ENCODE peak calls at places on chromosomes 13 and 19, in ten cellular contexts. H is Peyer's patch; G is breast epithelium; V is upper lobe of right lung; O is thoracic aorta; J is CD8-positive, alpha-beta T cell; K is colonic mucosa; W is stomach; Q is gastrocnemius medialis; C is mesenchymal stem cell. D is an unnamed sample. For H3K27me3, the result is how much of the 10 kb centered on the place peaks cover.

GRCh38 chr13:51564252-51564651 is 20.0 kb upstream of the WDFY2 start:
- DNase-seq in K (no peak), V (no peak), W (no peak), H (no peak), J (no peak), Q (no peak), G (no peak), C (no peak), O (no peak), D (no peak)

GRCh38 chr13:52851153-52851962 is 2.9 kb upstream of the PCDH8 start:
- DNase-seq in C (peak), W (peak), O (no peak), V (peak), J (no peak), H (peak), G (no peak), K (peak), Q (no peak), D (peak)

GRCh38 chr13:104799152-104799551 is 1732.9 kb upstream of the SLC10A2 start:
- DNase-seq in J (no peak), G (no peak), C (no peak), Q (no peak), H (no peak), W (no peak), V (no peak), O (no peak), K (no peak), D (no peak)

GRCh38 chr13:77828815-77829214 is 89.8 kb downstream of the EDNRB start:
- DNase-seq in O (no peak), V (no peak), Q (no peak), G (no peak), H (no peak), C (no peak), K (no peak), W (no peak), J (no peak), D (no peak)

GRCh38 chr19:4183967-4184717 is 1.7 kb downstream of the ANKRD24 start:
- DNase-seq in K (no peak), C (no peak), G (no peak), V (peak), W (no peak), Q (no peak), O (no peak), J (no peak), H (no peak), D (no peak)

GRCh38 chr13:77386880-77387606 is 60.1 kb upstream of the MYCBP2 start:
- DNase-seq in J (no peak), O (peak), W (no peak), C (peak), V (no peak), H (no peak), K (no peak), G (no peak), Q (peak), D (no peak)

GRCh38 chr13:67048793-67049150 is 181.4 kb downstream of the PCDH9 start:
- DNase-seq in O (no peak), K (no peak), C (peak), Q (no peak), G (no peak), W (no peak), J (no peak), V (no peak), H (no peak), D (no peak)

GRCh38 chr19:7159105-7159933 is 89.8 kb downstream of the ZNF557 start:
- DNase-seq in K (no peak), W (no peak), Q (peak), C (peak), V (no peak), G (no peak), H (no peak), O (peak), J (no peak), D (no peak)

GRCh38 chr13:89865331-89865833 is 1482.1 kb upstream of the MIR17HG start:
- DNase-seq in V (no peak), G (no peak), K (no peak), C (no peak), O (no peak), Q (no peak), J (no peak), W (no peak), H (no peak), D (no peak)

GRCh38 chr19:10009269-10009665 is 1.0 kb downstream of the COL5A3 start:
- DNase-seq in C (peak), H (no peak), J (peak), W (peak), Q (peak), K (peak), O (no peak), V (peak), G (no peak), D (peak)

GRCh38 chr19:46821512-46822359 is 28.9 kb downstream of the AP2S1 start:
- DNase-seq in V (peak), W (no peak), O (no peak), G (no peak), J (peak), Q (no peak), C (no peak), H (no peak), K (peak), D (peak)

GRCh38 chr19:46482645-46483044 is 11.3 kb upstream of the PNMA8A start:
- DNase-seq in C (peak), K (no peak), Q (no peak), G (no peak), J (no peak), O (no peak), W (no peak), H (no peak), V (no peak), D (no peak)

GRCh38 chr13:92682832-92683517 is 543.6 kb upstream of the GPC6 start:
- DNase-seq in V (no peak), H (no peak), C (no peak), G (no peak), K (no peak), Q (no peak), W (no peak), J (no peak), O (no peak), D (no peak)

GRCh38 chr19:8302734-8303133 is 5.4 kb downstream of the CD320 start:
- DNase-seq in J (no peak), K (no peak), C (no peak), H (no peak), Q (no peak), O (no peak), W (peak), V (peak), G (no peak), D (no peak)

GRCh38 chr13:98332691-98333090 is 155.6 kb upstream of the RNF113B start:
- DNase-seq in W (no peak), G (no peak), Q (no peak), O (no peak), C (no peak), H (no peak), J (no peak), V (no peak), K (no peak), D (no peak)

GRCh38 chr19:3108775-3109174 is 14.6 kb downstream of the GNA11 start:
- DNase-seq in H (no peak), V (no peak), O (no peak), J (peak), C (peak), W (peak), G (no peak), Q (no peak), K (peak), D (peak)

DNA sequence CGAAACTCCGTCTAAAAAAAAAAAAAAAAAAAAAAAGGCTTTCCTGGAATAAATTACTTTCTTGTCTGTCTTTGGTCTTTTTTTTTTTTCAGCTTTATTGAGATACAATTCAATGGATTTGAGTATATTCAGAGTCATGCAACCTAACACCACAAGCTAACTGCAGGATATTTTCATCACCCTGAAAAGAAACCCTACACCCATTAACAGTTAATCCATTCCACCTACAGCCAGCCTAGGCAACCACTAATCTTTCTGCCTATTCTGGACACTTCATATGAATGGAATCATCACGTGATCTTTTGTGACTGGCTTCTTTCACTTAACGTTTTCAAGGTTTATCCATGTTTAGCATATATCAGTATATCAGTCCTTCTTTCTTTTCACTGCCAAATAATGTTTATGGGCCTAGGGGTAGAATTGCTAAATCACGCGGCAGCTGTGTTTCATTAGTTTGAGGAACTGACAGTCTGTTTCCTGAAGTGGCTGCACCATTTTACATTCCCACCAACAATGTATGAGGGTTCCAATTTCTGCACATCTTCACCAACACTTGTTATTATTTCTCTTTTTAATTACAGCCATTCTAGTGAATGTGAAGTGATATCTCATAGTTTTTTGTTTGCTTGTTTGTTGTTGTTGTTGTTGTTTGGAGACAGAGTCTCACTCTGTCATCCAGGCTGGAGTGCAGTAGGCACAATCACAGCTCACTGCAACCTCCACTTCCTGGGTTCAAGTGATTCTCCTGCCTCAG is 19.9 kb downstream of the LRFN3 start:
- DNase-seq in Q (no peak), G (no peak), H (no peak), W (no peak), C (no peak), V (no peak), O (no peak), K (no peak), J (no peak), D (no peak)
- H3K27me3 ChIP-seq in Q (under half), G (under half), H (under half), W (half or more), C (under half), V (under half), O (under half), K (under half), J (under half), D (under half)

DNA sequence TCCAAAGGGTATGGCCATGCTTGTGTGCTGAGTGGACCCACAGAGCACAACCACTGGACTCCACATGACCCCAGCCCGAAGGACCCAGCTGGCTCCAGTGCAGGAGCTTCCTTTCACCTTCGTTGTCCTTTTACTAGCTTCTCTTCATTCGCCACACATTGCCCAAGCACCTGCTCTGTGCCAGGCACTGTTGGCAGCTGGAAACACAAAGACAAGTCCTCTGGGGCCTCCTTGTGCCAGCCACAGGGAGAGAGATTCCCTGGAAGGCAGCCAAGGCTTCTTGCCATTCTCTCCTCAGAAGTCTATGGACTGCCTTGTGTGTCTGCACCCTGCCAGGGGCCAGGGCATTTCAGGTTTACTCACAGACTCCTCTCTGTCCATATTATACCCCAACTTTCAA is 57.0 kb downstream of the CHST8 start:
- DNase-seq in G (peak), O (no peak), C (no peak), K (no peak), J (no peak), W (no peak), Q (no peak), H (no peak), V (peak), D (no peak)
- H3K27me3 ChIP-seq in G (under half), O (under half), C (under half), K (under half), J (under half), W (under half), Q (under half), H (under half), V (under half), D (under half)

GRCh38 chr13:27775943-27776342 is 16.3 kb upstream of the GSX1 start:
- DNase-seq in O (no peak), C (no peak), H (no peak), J (no peak), K (no peak), W (no peak), V (no peak), G (no peak), Q (no peak), D (no peak)
- H3K27me3 ChIP-seq in O (under half), C (under half), H (under half), J (under half), K (under half), W (half or more), V (under half), G (under half), Q (under half), D (under half)

GRCh38 chr13:65977525-65977924 is 1252.6 kb downstream of the PCDH9 start:
- DNase-seq in J (no peak), G (no peak), H (no peak), K (no peak), C (no peak), W (no peak), V (no peak), Q (no peak), O (no peak), D (no peak)
- H3K27me3 ChIP-seq in J (under half), G (under half), H (under half), K (under half), C (under half), W (under half), V (under half), Q (under half), O (under half), D (under half)

GRCh38 chr13:105971312-105971711 is 564.1 kb downstream of the EFNB2 start:
- DNase-seq in K (no peak), O (no peak), J (no peak), Q (no peak), H (no peak), W (no peak), C (peak), V (no peak), G (no peak), D (no peak)
- H3K27me3 ChIP-seq in K (under half), O (under half), J (under half), Q (under half), H (under half), W (under half), C (under half), V (under half), G (under half), D (under half)

DNA sequence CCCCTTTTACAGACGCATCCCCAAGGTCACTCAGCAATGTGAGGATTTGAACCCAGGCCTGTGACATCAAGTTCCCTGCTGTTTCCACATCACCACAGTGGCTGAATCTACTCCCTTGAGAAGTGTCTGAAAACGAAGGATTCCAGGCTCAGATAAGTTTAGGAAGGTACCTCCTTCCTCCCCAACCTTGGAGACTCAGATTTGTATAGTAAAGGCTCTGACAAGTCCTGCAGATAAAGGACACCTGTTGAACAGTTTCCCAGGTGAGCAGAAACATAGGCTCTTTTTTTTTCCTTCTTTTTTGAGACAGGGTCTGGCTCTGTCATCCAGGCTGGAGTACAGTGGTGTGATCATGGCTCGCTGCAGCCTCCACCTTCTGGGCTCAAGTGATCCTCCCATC is 56.4 kb upstream of the PTPRS start:
- DNase-seq in G (no peak), C (no peak), J (no peak), H (no peak), Q (no peak), O (no peak), W (no peak), K (no peak), V (no peak), D (no peak)
- H3K27me3 ChIP-seq in G (under half), C (half or more), J (under half), H (under half), Q (half or more), O (under half), W (half or more), K (under half), V (half or more), D (under half)

GRCh38 chr13:22218784-22219183 is 547.9 kb downstream of the FGF9 start:
- DNase-seq in G (no peak), H (no peak), O (no peak), W (no peak), C (no peak), K (no peak), J (no peak), Q (no peak), V (no peak), D (no peak)
- H3K27me3 ChIP-seq in G (under half), H (under half), O (under half), W (under half), C (under half), K (under half), J (under half), Q (under half), V (under half), D (under half)

GRCh38 chr19:41939861-41940442 is 11.7 kb upstream of the ERFL start:
- DNase-seq in H (peak), W (peak), K (no peak), G (no peak), C (no peak), V (peak), Q (no peak), J (no peak), O (no peak), D (no peak)
- H3K27me3 ChIP-seq in H (under half), W (half or more), K (under half), G (under half), C (under half), V (under half), Q (under half), J (under half), O (under half), D (under half)

GRCh38 chr13:45548281-45548680 is 67.3 kb downstream of the ERICH6B start:
- DNase-seq in Q (no peak), H (no peak), G (no peak), V (no peak), J (no peak), C (no peak), W (no peak), O (no peak), K (no peak), D (no peak)
- H3K27me3 ChIP-seq in Q (under half), H (under half), G (under half), V (under half), J (under half), C (under half), W (under half), O (under half), K (under half), D (under half)

D was measured in CD4-positive, CD25-positive, alpha-beta regulatory T cell.